ENCODE peak calls at places on chromosome 10, in four cellular contexts. One of them, this sample, is unnamed.

GRCh38 chr10:60733826-60734225 is 44.5 kb upstream of the CDK1 start:
- DNase-seq in GM06990: no peak
- DNase-seq in ascending aorta: no peak
- DNase-seq in lower leg skin: no peak
- DNase-seq in this sample: no peak

GRCh38 chr10:26367771-26368170 is 70.4 kb upstream of the APBB1IP start:
- DNase-seq in GM06990: peak; percentile 26
- DNase-seq in ascending aorta: no peak
- DNase-seq in lower leg skin: no peak
- DNase-seq in this sample: no peak

GRCh38 chr10:71086439-71087080 is 125.8 kb upstream of the UNC5B start:
- DNase-seq in GM06990: no peak
- DNase-seq in ascending aorta: no peak
- DNase-seq in lower leg skin: peak; percentile 66
- DNase-seq in this sample: no peak

GRCh38 chr10:44773565-44773964 is 137.6 kb upstream of the TMEM72 start:
- DNase-seq in GM06990: peak; percentile 4
- DNase-seq in ascending aorta: no peak
- DNase-seq in lower leg skin: no peak
- DNase-seq in this sample: no peak

GRCh38 chr10:118915161-118915560 is 114.4 kb upstream of the NANOS1 start:
- DNase-seq in GM06990: no peak
- DNase-seq in ascending aorta: no peak
- DNase-seq in lower leg skin: no peak
- DNase-seq in this sample: no peak

GRCh38 chr10:8071006-8071405 is 16.5 kb downstream of the GATA3 start:
- DNase-seq in GM06990: no peak
- DNase-seq in ascending aorta: no peak
- DNase-seq in lower leg skin: no peak
- DNase-seq in this sample: no peak

GRCh38 chr10:95035343-95036283 is 33.7 kb downstream of the CYP2C8 start:
- DNase-seq in GM06990: no peak
- DNase-seq in ascending aorta: no peak
- DNase-seq in lower leg skin: no peak
- DNase-seq in this sample: no peak

GRCh38 chr10:118045842-118046490 is 775 bp downstream of the RAB11FIP2 start:
- DNase-seq in GM06990: no peak
- DNase-seq in ascending aorta: peak; percentile 42
- DNase-seq in lower leg skin: peak; percentile 90
- DNase-seq in this sample: peak; percentile 42

GRCh38 chr10:119415121-119415520 is 127.4 kb downstream of the RGS10 start:
- DNase-seq in GM06990: no peak
- DNase-seq in ascending aorta: no peak
- DNase-seq in lower leg skin: no peak
- DNase-seq in this sample: no peak

GRCh38 chr10:112795067-112795466 is 155.0 kb upstream of the TCF7L2 start:
- DNase-seq in GM06990: no peak
- DNase-seq in ascending aorta: no peak
- DNase-seq in lower leg skin: no peak
- DNase-seq in this sample: no peak

GRCh38 chr10:72086466-72087391 is 1.6 kb downstream of the SPOCK2 start:
- DNase-seq in GM06990: peak; percentile 46
- DNase-seq in ascending aorta: no peak
- DNase-seq in lower leg skin: peak; percentile 88
- DNase-seq in this sample: no peak

GRCh38 chr10:100146398-100146797 is 39.4 kb downstream of the ERLIN1 start:
- DNase-seq in GM06990: no peak
- DNase-seq in ascending aorta: no peak
- DNase-seq in lower leg skin: no peak
- DNase-seq in this sample: no peak

GRCh38 chr10:100153239-100153840 is 32.5 kb downstream of the ERLIN1 start:
- DNase-seq in GM06990: no peak
- DNase-seq in ascending aorta: no peak
- DNase-seq in lower leg skin: no peak
- DNase-seq in this sample: peak; percentile 23

GRCh38 chr10:100146875-100147665 is 38.8 kb downstream of the ERLIN1 start:
- DNase-seq in GM06990: no peak
- DNase-seq in ascending aorta: no peak
- DNase-seq in lower leg skin: no peak
- DNase-seq in this sample: peak; percentile 34

GRCh38 chr10:100151901-100152300 is 33.9 kb downstream of the ERLIN1 start:
- DNase-seq in GM06990: no peak
- DNase-seq in ascending aorta: no peak
- DNase-seq in lower leg skin: no peak
- DNase-seq in this sample: no peak

DNA sequence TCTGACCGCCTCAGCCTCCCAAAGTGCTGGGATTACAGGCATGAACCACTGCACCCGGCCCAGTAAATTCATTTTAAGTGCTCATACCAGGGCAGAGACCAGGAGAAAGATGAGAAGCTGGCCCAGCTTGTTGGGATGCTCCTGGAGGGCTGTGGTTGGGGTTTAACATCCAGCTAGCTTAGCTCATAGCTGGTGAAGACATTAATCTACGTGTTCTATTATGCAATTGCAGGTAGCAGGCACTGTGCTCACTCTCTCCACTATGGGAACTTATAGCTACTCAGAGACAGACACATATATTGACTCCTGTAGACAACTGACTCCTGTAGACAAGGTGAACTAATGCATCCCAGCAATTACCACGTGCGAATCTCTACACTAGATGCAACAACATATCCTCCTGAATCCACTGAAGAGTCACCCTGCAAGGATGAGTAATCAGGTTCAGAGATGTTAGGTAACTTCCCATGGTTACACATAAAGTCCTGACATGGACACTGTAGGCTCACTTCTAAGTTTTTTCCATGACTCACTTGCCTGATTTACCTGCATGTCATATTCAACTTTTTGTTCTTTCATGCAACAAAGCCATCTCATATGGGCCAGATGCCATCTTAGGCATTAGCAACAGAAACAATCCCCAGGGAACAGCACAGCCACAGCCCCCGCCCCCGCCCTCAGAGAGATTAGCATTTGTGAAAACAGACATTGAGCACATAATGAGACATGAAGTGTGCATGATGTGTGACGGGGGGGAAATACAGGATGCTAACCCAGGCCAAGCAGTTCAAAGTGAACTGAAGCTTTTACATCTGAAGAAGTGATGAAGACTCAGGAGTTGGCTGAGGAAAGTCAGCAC is 37.2 kb downstream of the ERLIN1 start:
- DNase-seq in GM06990: peak; percentile 57
- DNase-seq in ascending aorta: no peak
- DNase-seq in lower leg skin: no peak
- DNase-seq in this sample: peak; percentile 44
- H3K4me3 ChIP-seq in GM06990: no peak overlapping the region
- H3K4me3 ChIP-seq in ascending aorta: no peak overlapping the region
- H3K4me3 ChIP-seq in lower leg skin: no peak overlapping the region
- H3K4me3 ChIP-seq in this sample: no peak overlapping the region

DNA sequence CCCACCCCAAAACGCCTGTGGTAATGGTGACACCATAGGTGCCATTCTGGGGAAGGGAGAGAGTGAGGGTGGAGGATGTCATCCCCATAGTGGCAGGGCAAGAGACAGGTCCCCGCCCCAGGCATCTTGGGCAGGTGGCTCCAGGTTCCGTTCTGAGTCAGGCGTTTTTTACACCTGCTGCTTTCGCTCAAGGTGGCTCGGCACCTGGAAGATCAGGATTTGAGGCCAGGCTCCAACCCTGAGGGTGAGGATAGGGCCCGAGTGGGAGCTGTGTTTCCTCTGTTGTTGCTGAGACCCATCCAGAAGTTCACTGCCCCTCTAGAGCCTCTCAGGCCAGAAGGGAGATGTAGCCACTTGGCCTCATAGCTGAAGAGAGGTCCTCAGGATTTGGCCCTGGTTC is 36.6 kb upstream of the DUSP5 start:
- DNase-seq in GM06990: no peak
- DNase-seq in ascending aorta: no peak
- DNase-seq in lower leg skin: peak; percentile 59
- DNase-seq in this sample: no peak
- H3K4me3 ChIP-seq in GM06990: no peak overlapping the region
- H3K4me3 ChIP-seq in ascending aorta: no peak overlapping the region
- H3K4me3 ChIP-seq in lower leg skin: no peak overlapping the region
- H3K4me3 ChIP-seq in this sample: no peak overlapping the region

DNA sequence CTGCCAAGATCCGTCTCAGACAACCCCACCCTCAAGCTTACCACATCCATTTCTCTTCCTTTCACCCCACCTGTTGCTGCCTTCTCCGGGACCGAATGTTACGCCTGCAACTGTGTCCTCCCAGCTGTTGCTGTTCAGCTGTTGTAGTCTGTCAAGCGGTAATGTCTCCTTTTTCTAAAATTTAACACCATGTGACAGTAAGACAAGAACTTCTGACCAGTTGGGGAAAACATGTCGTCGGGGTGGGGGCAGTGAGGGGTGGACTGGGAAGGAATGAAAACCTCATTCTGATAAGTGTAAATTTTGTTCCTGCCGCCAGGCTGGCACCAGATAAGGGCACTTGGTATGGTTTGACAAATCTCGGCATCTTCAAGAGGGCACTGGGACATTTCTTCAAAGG is 5.2 kb upstream of the CELF2 start:
- DNase-seq in GM06990: no peak
- DNase-seq in ascending aorta: no peak
- DNase-seq in lower leg skin: no peak
- DNase-seq in this sample: no peak
- H3K4me3 ChIP-seq in GM06990: no peak overlapping the region
- H3K4me3 ChIP-seq in ascending aorta: no peak overlapping the region
- H3K4me3 ChIP-seq in lower leg skin: no peak overlapping the region
- H3K4me3 ChIP-seq in this sample: no peak overlapping the region

GRCh38 chr10:133255323-133255722 is 17.7 kb downstream of the VENTX start:
- DNase-seq in GM06990: no peak
- DNase-seq in ascending aorta: no peak
- DNase-seq in lower leg skin: no peak
- DNase-seq in this sample: no peak

GRCh38 chr10:133258818-133259602 is 17.7 kb downstream of the ADAM8 start:
- DNase-seq in GM06990: no peak
- DNase-seq in ascending aorta: peak; percentile 83
- DNase-seq in lower leg skin: peak; percentile 97
- DNase-seq in this sample: peak; percentile 99

GRCh38 chr10:133259603-133259992 is 17.1 kb downstream of the ADAM8 start:
- DNase-seq in GM06990: no peak
- DNase-seq in ascending aorta: no peak
- DNase-seq in lower leg skin: no peak
- DNase-seq in this sample: no peak

GRCh38 chr10:133258066-133258817 is 18.4 kb downstream of the ADAM8 start:
- DNase-seq in GM06990: peak; percentile 63
- DNase-seq in ascending aorta: no peak
- DNase-seq in lower leg skin: peak; percentile 93
- DNase-seq in this sample: no peak

DNA sequence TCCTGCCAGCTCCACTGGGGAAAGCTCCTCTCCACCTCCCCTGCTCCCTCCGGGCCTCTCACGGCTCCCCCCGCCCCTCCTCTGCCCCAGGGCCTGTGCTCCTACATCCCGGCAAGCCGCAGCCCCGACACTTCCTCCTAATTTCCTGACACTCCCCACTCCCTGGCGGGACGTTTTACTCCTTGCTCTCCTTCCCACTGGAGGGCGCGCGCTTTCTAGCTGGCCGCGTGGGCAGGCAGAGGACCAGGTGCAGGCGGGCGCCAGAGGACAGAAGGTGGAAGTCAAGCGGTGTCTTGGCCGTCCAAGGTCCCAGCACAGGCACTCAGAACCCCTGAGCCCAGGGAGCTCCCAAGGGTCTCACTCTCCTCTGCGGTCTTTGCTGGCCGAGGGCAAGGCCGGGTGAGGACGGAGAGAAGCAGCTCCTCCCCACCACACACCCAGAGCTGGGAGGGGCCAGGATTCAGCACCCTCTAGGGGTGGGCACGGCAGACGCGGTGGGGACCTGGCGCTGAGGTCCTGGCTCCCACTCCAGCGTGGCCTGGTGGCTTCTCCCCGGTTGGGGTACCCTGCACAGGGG is 19.1 kb downstream of the ADAM8 start:
- DNase-seq in GM06990: peak; percentile 52
- DNase-seq in ascending aorta: no peak
- DNase-seq in lower leg skin: peak; percentile 94
- DNase-seq in this sample: peak; percentile 39
- H3K4me3 ChIP-seq in GM06990: no peak overlapping the region
- H3K4me3 ChIP-seq in ascending aorta: no peak overlapping the region
- H3K4me3 ChIP-seq in lower leg skin: no peak overlapping the region
- H3K4me3 ChIP-seq in this sample: no peak overlapping the region

GRCh38 chr10:785539-786214 is 96.2 kb upstream of the DIP2C start:
- DNase-seq in GM06990: no peak
- DNase-seq in ascending aorta: no peak
- DNase-seq in lower leg skin: peak; percentile 57
- DNase-seq in this sample: no peak

GRCh38 chr10:784377-784758 is 94.9 kb upstream of the DIP2C start:
- DNase-seq in GM06990: no peak
- DNase-seq in ascending aorta: no peak
- DNase-seq in lower leg skin: peak; percentile 76
- DNase-seq in this sample: no peak

GRCh38 chr10:786666-787512 is 97.4 kb upstream of the DIP2C start:
- DNase-seq in GM06990: no peak
- DNase-seq in ascending aorta: no peak
- DNase-seq in lower leg skin: peak; percentile 68
- DNase-seq in this sample: no peak

GRCh38 chr10:782751-783648 is 93.5 kb upstream of the DIP2C start:
- DNase-seq in GM06990: no peak
- DNase-seq in ascending aorta: no peak
- DNase-seq in lower leg skin: peak; percentile 83
- DNase-seq in this sample: no peak

DNA sequence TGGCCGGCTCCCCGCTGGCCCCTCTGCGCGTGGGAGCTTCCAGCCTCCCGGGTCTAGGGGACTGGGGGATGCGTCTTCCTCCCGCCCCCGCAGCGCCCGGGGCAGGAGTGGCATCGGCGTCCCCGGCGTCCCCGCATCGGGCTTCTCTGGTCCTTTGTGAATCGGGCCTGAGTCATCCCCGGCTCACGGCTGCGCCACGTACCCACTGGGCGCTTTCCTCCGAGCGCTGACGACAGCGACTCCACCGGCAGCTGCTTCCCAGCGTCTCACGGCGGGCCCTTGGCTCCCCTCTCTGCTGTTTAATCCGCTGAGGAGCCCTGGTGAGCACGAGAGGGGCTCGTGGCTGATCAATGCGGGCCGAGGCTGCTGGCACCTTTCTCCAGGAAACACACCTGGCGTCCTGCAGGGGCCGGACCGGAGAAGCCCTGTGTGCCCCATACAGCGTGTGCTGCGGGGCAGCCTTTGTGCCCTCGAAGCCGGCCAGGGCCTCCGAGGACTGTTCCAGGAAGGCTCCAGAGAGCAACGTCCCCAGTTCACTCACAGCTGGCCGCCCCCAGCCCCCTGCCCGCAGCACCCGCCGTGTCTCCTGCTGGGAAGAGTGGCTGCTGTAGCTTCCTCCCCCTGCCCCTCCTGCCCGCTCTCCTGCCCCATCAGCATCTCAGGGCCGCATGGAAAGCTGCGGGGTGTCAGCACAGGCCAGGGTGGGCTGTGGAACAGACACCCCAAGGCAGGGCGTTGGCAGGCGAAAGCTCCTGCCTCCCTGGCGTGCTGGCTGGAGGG is 95.5 kb upstream of the DIP2C start:
- DNase-seq in GM06990: no peak
- DNase-seq in ascending aorta: no peak
- DNase-seq in lower leg skin: peak; percentile 89
- DNase-seq in this sample: peak; percentile 89
- H3K4me3 ChIP-seq in GM06990: peak overlapping the region; percentile 23
- H3K4me3 ChIP-seq in ascending aorta: peak overlapping the region; percentile 42
- H3K4me3 ChIP-seq in lower leg skin: no peak overlapping the region
- H3K4me3 ChIP-seq in this sample: peak overlapping the region; percentile 49

GRCh38 chr10:133104076-133104965 is 16.6 kb downstream of the ADGRA1 start:
- DNase-seq in GM06990: no peak
- DNase-seq in ascending aorta: no peak
- DNase-seq in lower leg skin: no peak
- DNase-seq in this sample: no peak
- H3K4me3 ChIP-seq in GM06990: no peak overlapping the region
- H3K4me3 ChIP-seq in ascending aorta: no peak overlapping the region
- H3K4me3 ChIP-seq in lower leg skin: no peak overlapping the region
- H3K4me3 ChIP-seq in this sample: no peak overlapping the region

This sample was measured in foreskin fibroblast.